ENCODE peak calls at places on chromosome 5, in nine cellular contexts. One of them, this sample, is unnamed.

GRCh38 chr5:2869471-2869870 is 118.0 kb upstream of the IRX2 start:
- DNase-seq in HAP-1: no peak
- DNase-seq in pancreas: no peak
- DNase-seq in endothelial cell of umbilical vein: no peak
- DNase-seq in tibial artery: no peak
- DNase-seq in fibroblast of lung: no peak
- DNase-seq in left ventricle myocardium inferior: no peak
- DNase-seq in body of pancreas: no peak
- DNase-seq in psoas muscle: no peak
- DNase-seq in this sample: no peak

GRCh38 chr5:179274321-179275315 is 70.6 kb downstream of the ADAMTS2 start:
- DNase-seq in HAP-1: no peak
- DNase-seq in pancreas: no peak
- DNase-seq in endothelial cell of umbilical vein: no peak
- DNase-seq in tibial artery: peak; percentile 56
- DNase-seq in fibroblast of lung: no peak
- DNase-seq in left ventricle myocardium inferior: no peak
- DNase-seq in body of pancreas: no peak
- DNase-seq in psoas muscle: no peak
- DNase-seq in this sample: no peak

GRCh38 chr5:80408976-80409926 is 1.4 kb downstream of the ZFYVE16 start:
- DNase-seq in HAP-1: no peak
- DNase-seq in pancreas: no peak
- DNase-seq in endothelial cell of umbilical vein: peak; percentile 29
- DNase-seq in tibial artery: no peak
- DNase-seq in fibroblast of lung: peak; percentile 38
- DNase-seq in left ventricle myocardium inferior: no peak
- DNase-seq in body of pancreas: no peak
- DNase-seq in psoas muscle: no peak
- DNase-seq in this sample: no peak

GRCh38 chr5:40906351-40906751 is 2.9 kb upstream of the C7 start:
- DNase-seq in HAP-1: no peak
- DNase-seq in pancreas: no peak
- DNase-seq in endothelial cell of umbilical vein: no peak
- DNase-seq in tibial artery: no peak
- DNase-seq in fibroblast of lung: peak; percentile 17
- DNase-seq in left ventricle myocardium inferior: no peak
- DNase-seq in body of pancreas: no peak
- DNase-seq in psoas muscle: no peak
- DNase-seq in this sample: no peak

GRCh38 chr5:62937661-62938558 is 359.3 kb downstream of the LRRC70 start:
- DNase-seq in HAP-1: no peak
- DNase-seq in pancreas: no peak
- DNase-seq in endothelial cell of umbilical vein: peak; percentile 18
- DNase-seq in tibial artery: no peak
- DNase-seq in fibroblast of lung: peak; percentile 39
- DNase-seq in left ventricle myocardium inferior: no peak
- DNase-seq in body of pancreas: no peak
- DNase-seq in psoas muscle: no peak
- DNase-seq in this sample: peak; percentile 82

GRCh38 chr5:124790261-124790894 is 43.9 kb upstream of the ZNF608 start:
- DNase-seq in HAP-1: no peak
- DNase-seq in pancreas: no peak
- DNase-seq in endothelial cell of umbilical vein: peak; percentile 21
- DNase-seq in tibial artery: no peak
- DNase-seq in fibroblast of lung: peak; percentile 35
- DNase-seq in left ventricle myocardium inferior: no peak
- DNase-seq in body of pancreas: no peak
- DNase-seq in psoas muscle: no peak
- DNase-seq in this sample: no peak

GRCh38 chr5:34536699-34537098 is 119.4 kb upstream of the RAI14 start:
- DNase-seq in HAP-1: no peak
- DNase-seq in pancreas: no peak
- DNase-seq in endothelial cell of umbilical vein: no peak
- DNase-seq in tibial artery: no peak
- DNase-seq in fibroblast of lung: no peak
- DNase-seq in left ventricle myocardium inferior: no peak
- DNase-seq in body of pancreas: no peak
- DNase-seq in psoas muscle: no peak
- DNase-seq in this sample: no peak

GRCh38 chr5:73617510-73618279 is 8.3 kb upstream of the ARHGEF28 start:
- DNase-seq in HAP-1: no peak
- DNase-seq in pancreas: no peak
- DNase-seq in endothelial cell of umbilical vein: peak; percentile 76
- DNase-seq in tibial artery: no peak
- DNase-seq in fibroblast of lung: no peak
- DNase-seq in left ventricle myocardium inferior: no peak
- DNase-seq in body of pancreas: no peak
- DNase-seq in psoas muscle: no peak
- DNase-seq in this sample: no peak

GRCh38 chr5:89967806-89968444 is 441.6 kb downstream of the CETN3 start:
- DNase-seq in HAP-1: no peak
- DNase-seq in pancreas: no peak
- DNase-seq in endothelial cell of umbilical vein: no peak
- DNase-seq in tibial artery: no peak
- DNase-seq in fibroblast of lung: peak; percentile 13
- DNase-seq in left ventricle myocardium inferior: no peak
- DNase-seq in body of pancreas: no peak
- DNase-seq in psoas muscle: no peak
- DNase-seq in this sample: no peak

GRCh38 chr5:82105457-82105856 is 133.6 kb downstream of the ATG10 start:
- DNase-seq in HAP-1: no peak
- DNase-seq in pancreas: no peak
- DNase-seq in endothelial cell of umbilical vein: no peak
- DNase-seq in tibial artery: no peak
- DNase-seq in fibroblast of lung: peak; percentile 10
- DNase-seq in left ventricle myocardium inferior: no peak
- DNase-seq in body of pancreas: no peak
- DNase-seq in psoas muscle: no peak
- DNase-seq in this sample: no peak

GRCh38 chr5:134177197-134178171 is 734 bp upstream of the SKP1 start:
- DNase-seq in HAP-1: peak; percentile 78
- DNase-seq in pancreas: peak; percentile 65
- DNase-seq in endothelial cell of umbilical vein: peak; percentile 77
- DNase-seq in tibial artery: no peak
- DNase-seq in fibroblast of lung: peak; percentile 84
- DNase-seq in left ventricle myocardium inferior: no peak
- DNase-seq in body of pancreas: peak; percentile 66
- DNase-seq in psoas muscle: peak; percentile 86
- DNase-seq in this sample: peak; percentile 43

GRCh38 chr5:134171972-134172371 is 4.8 kb downstream of the SKP1 start:
- DNase-seq in HAP-1: no peak
- DNase-seq in pancreas: no peak
- DNase-seq in endothelial cell of umbilical vein: no peak
- DNase-seq in tibial artery: no peak
- DNase-seq in fibroblast of lung: no peak
- DNase-seq in left ventricle myocardium inferior: no peak
- DNase-seq in body of pancreas: peak; percentile 39
- DNase-seq in psoas muscle: no peak
- DNase-seq in this sample: no peak

GRCh38 chr5:134176523-134177196 is at the start of gene SKP1:
- DNase-seq in HAP-1: peak; percentile 85
- DNase-seq in pancreas: peak; percentile 76
- DNase-seq in endothelial cell of umbilical vein: peak; percentile 86
- DNase-seq in tibial artery: peak; percentile 86
- DNase-seq in fibroblast of lung: peak; percentile 82
- DNase-seq in left ventricle myocardium inferior: peak; percentile 85
- DNase-seq in body of pancreas: peak; percentile 87
- DNase-seq in psoas muscle: peak; percentile 93
- DNase-seq in this sample: peak; percentile 91

GRCh38 chr5:134175874-134176522 is 752 bp downstream of the SKP1 start:
- DNase-seq in HAP-1: peak; percentile 49
- DNase-seq in pancreas: no peak
- DNase-seq in endothelial cell of umbilical vein: peak; percentile 50
- DNase-seq in tibial artery: no peak
- DNase-seq in fibroblast of lung: peak; percentile 25
- DNase-seq in left ventricle myocardium inferior: peak; percentile 22
- DNase-seq in body of pancreas: peak; percentile 45
- DNase-seq in psoas muscle: no peak
- DNase-seq in this sample: no peak

DNA sequence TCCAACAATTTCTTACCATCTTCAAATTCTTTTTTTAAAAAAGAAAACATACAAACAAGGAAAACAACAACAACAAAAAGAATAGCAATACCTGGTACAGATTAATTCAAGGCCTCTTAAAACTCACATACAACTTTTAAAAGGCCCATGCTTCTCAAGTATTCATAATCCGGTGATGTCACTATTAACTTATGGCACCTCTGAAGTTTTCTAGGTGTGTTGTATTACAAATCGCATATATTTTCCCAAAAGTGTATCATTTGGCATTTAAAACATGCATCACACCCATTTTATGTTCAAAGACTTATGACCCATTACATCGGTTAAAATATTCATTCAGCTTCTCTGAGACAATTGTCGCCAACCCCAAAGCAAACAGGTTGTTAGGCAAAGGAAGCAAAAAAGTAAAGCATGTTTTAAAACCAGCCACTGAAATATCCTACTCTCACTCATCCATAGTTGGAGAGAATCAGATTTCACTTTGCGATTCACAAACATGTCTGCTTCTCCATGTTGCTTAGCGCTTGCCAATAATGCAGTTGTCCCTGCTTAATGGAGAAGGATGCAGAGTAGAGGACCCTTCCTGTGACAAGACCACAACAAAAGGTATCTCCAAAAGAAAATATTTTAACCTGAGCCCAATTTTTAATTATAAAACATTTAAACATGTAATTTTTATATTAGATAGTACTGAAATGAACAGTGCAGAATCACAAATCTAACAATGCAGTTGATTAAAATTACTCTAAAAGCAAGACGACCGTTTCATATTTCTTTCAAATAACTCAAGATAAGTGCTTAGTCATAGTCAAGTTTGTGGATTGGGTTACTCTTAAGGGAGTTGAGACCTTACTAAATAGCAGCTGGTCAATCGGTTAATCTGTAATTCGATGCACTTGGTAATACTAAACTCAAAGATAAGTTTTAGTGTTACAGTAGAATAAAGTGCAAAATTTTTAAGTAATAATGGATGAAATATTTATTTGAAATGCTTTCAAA is 1.6 kb downstream of the SKP1 start:
- DNase-seq in HAP-1: no peak
- DNase-seq in pancreas: no peak
- DNase-seq in endothelial cell of umbilical vein: peak; percentile 51
- DNase-seq in tibial artery: no peak
- DNase-seq in fibroblast of lung: peak; percentile 66
- DNase-seq in left ventricle myocardium inferior: no peak
- DNase-seq in body of pancreas: no peak
- DNase-seq in psoas muscle: no peak
- DNase-seq in this sample: no peak
- H3K4me1 ChIP-seq in HAP-1: peaks cover 7% of the 10 kb centered on the region
- H3K4me1 ChIP-seq in pancreas: peaks cover 22% of the 10 kb centered on the region
- H3K4me1 ChIP-seq in endothelial cell of umbilical vein: peaks cover 18% of the 10 kb centered on the region
- H3K4me1 ChIP-seq in tibial artery: peaks cover 32% of the 10 kb centered on the region
- H3K4me1 ChIP-seq in fibroblast of lung: peaks cover 7% of the 10 kb centered on the region
- H3K4me1 ChIP-seq in left ventricle myocardium inferior: peaks cover 74% of the 10 kb centered on the region
- H3K4me1 ChIP-seq in body of pancreas: peaks cover 41% of the 10 kb centered on the region
- H3K4me1 ChIP-seq in psoas muscle: peaks cover 56% of the 10 kb centered on the region
- H3K4me1 ChIP-seq in this sample: peaks cover 8% of the 10 kb centered on the region

DNA sequence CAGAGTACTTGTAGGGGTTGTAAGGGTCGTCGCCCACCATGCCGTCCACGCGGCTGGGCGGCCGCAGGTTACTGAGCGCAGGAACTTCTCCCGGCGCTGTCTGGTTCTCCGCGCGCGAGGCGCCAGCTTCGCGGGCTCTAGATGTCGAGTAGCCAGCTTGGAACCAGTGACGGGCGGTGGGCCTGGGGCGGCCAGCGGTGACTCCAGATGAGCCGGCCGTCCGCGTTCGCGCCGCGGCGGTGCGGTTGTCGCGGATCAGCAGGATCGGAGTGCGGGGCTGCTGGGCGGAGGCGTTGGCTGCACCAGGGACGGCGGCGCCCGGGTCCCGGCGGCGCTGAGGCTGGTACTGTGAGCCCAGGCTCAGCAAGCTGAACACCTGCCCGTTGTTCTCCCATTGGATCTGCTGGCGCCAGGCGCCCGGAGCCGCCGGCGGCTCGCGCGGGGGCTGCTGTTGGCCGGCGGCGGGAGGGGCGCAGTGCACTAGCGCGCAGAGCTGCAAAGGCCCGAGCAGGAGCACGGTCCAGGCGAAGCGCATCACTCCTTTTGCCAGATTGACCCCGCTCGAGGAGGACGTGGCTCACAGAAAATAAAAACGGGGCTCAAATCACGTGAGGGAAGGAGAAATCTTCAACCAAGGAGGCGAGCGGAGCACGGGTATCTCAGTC is 476 bp downstream of the LOX start:
- DNase-seq in HAP-1: peak; percentile 54
- DNase-seq in pancreas: no peak
- DNase-seq in endothelial cell of umbilical vein: peak; percentile 56
- DNase-seq in tibial artery: peak; percentile 66
- DNase-seq in fibroblast of lung: no peak
- DNase-seq in left ventricle myocardium inferior: no peak
- DNase-seq in body of pancreas: peak; percentile 24
- DNase-seq in psoas muscle: peak; percentile 54
- DNase-seq in this sample: peak; percentile 48
- H3K4me3 ChIP-seq in HAP-1: peak overlapping the region; percentile 45
- H3K4me3 ChIP-seq in pancreas: peak overlapping the region; percentile 27
- H3K4me3 ChIP-seq in endothelial cell of umbilical vein: peak overlapping the region; percentile 67
- H3K4me3 ChIP-seq in tibial artery: peak overlapping the region; percentile 73
- H3K4me3 ChIP-seq in fibroblast of lung: peak overlapping the region; percentile 85
- H3K4me3 ChIP-seq in left ventricle myocardium inferior: peak overlapping the region; percentile 75
- H3K4me3 ChIP-seq in body of pancreas: peak overlapping the region; percentile 17
- H3K4me3 ChIP-seq in psoas muscle: peak overlapping the region; percentile 72
- H3K4me3 ChIP-seq in this sample: peak overlapping the region; percentile 55

GRCh38 chr5:55223219-55223987 is 3.7 kb downstream of the MCIDAS start:
- DNase-seq in HAP-1: no peak
- DNase-seq in pancreas: no peak
- DNase-seq in endothelial cell of umbilical vein: no peak
- DNase-seq in tibial artery: no peak
- DNase-seq in fibroblast of lung: no peak
- DNase-seq in left ventricle myocardium inferior: no peak
- DNase-seq in body of pancreas: no peak
- DNase-seq in psoas muscle: no peak
- DNase-seq in this sample: no peak
- H3K27me3 ChIP-seq in HAP-1: no peaks in the 10 kb centered on the region
- H3K27me3 ChIP-seq in pancreas: no peaks in the 10 kb centered on the region
- H3K27me3 ChIP-seq in endothelial cell of umbilical vein: peaks cover 65% of the 10 kb centered on the region
- H3K27me3 ChIP-seq in tibial artery: peaks cover 90% of the 10 kb centered on the region
- H3K27me3 ChIP-seq in fibroblast of lung: peaks cover 84% of the 10 kb centered on the region
- H3K27me3 ChIP-seq in left ventricle myocardium inferior: peaks cover 100% of the 10 kb centered on the region
- H3K27me3 ChIP-seq in body of pancreas: no peaks in the 10 kb centered on the region
- H3K27me3 ChIP-seq in psoas muscle: peaks cover 100% of the 10 kb centered on the region
- H3K27me3 ChIP-seq in this sample: no peaks in the 10 kb centered on the region

DNA sequence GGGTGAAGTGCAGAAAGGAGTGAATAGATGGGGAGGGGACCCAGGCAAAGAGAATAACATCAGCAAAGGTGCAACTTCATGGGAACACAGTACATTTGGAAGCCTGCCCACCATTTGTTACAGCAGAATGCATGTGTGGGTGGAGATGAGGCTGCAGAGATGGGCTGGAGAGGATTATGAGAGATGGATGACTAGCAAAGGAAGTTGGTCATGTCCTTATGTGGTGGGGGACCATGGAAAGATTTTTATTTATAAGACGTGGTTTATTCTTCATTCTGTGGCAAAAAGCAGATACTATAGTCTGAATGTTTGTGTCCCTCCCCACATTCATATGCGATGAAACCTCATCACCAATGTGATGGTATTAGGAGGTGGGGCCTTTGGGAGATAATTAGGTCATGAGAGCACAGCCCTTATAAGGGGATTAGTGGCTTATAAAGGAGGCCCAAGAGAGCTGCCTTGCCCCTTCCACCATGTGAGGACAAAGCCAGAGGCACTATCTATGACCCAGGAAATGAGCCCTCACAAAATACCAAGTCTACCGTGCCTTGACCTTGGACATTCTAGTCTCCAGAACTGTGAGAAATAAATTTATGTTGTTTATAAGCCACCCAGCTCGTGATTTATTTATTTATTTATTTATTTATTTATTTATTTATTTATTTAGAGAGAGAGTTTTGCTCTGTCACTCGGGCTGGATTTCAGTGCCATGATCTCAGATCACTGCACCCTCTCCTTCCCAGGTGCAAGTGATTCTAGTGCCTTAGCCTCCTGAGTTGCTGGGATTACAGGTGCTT is 483.7 kb downstream of the RAB3C start:
- DNase-seq in HAP-1: no peak
- DNase-seq in pancreas: no peak
- DNase-seq in endothelial cell of umbilical vein: no peak
- DNase-seq in tibial artery: no peak
- DNase-seq in fibroblast of lung: no peak
- DNase-seq in left ventricle myocardium inferior: no peak
- DNase-seq in body of pancreas: no peak
- DNase-seq in psoas muscle: no peak
- DNase-seq in this sample: no peak
- H3K4me1 ChIP-seq in HAP-1: no peaks in the 10 kb centered on the region
- H3K4me1 ChIP-seq in pancreas: peaks cover 8% of the 10 kb centered on the region
- H3K4me1 ChIP-seq in endothelial cell of umbilical vein: no peaks in the 10 kb centered on the region
- H3K4me1 ChIP-seq in tibial artery: peaks cover 11% of the 10 kb centered on the region
- H3K4me1 ChIP-seq in fibroblast of lung: peaks cover 7% of the 10 kb centered on the region
- H3K4me1 ChIP-seq in left ventricle myocardium inferior: peaks cover 25% of the 10 kb centered on the region
- H3K4me1 ChIP-seq in body of pancreas: peaks cover 14% of the 10 kb centered on the region
- H3K4me1 ChIP-seq in psoas muscle: peaks cover 20% of the 10 kb centered on the region
- H3K4me1 ChIP-seq in this sample: peaks cover 20% of the 10 kb centered on the region

This sample was measured in Caco-2.